ENCODE peak calls at places on chromosome 20, in seven cellular contexts. One of them, this sample, is unnamed. For H3K27me3, the result is how much of the 10 kb centered on the place peaks cover.

GRCh38 chr20:50980851-50981713 is 22.5 kb downstream of the MOCS3 start:
- DNase-seq in kidney epithelial cell: no peak
- DNase-seq in Caco-2: peak
- DNase-seq in pancreas: no peak
- DNase-seq in lung: peak
- DNase-seq in brain microvascular endothelial cell: peak
- DNase-seq in fibroblast of lung: peak
- DNase-seq in this sample: peak

GRCh38 chr20:50038574-50038991 is 55.8 kb downstream of the SNAI1 start:
- DNase-seq in lung: no peak
- DNase-seq in fibroblast of lung: no peak
- DNase-seq in Caco-2: peak
- DNase-seq in brain microvascular endothelial cell: no peak
- DNase-seq in kidney epithelial cell: no peak
- DNase-seq in pancreas: no peak
- DNase-seq in this sample: no peak

GRCh38 chr20:52234302-52235045 is 42.9 kb upstream of the ZFP64 start:
- DNase-seq in fibroblast of lung: no peak
- DNase-seq in pancreas: no peak
- DNase-seq in kidney epithelial cell: no peak
- DNase-seq in Caco-2: no peak
- DNase-seq in brain microvascular endothelial cell: no peak
- DNase-seq in lung: no peak
- DNase-seq in this sample: no peak

GRCh38 chr20:48941467-48941866 is 20.0 kb downstream of the ARFGEF2 start:
- DNase-seq in pancreas: no peak
- DNase-seq in brain microvascular endothelial cell: no peak
- DNase-seq in lung: no peak
- DNase-seq in Caco-2: no peak
- DNase-seq in kidney epithelial cell: no peak
- DNase-seq in fibroblast of lung: no peak
- DNase-seq in this sample: no peak

GRCh38 chr20:50624351-50625016 is 66.9 kb downstream of the RIPOR3 start:
- DNase-seq in lung: peak
- DNase-seq in fibroblast of lung: no peak
- DNase-seq in Caco-2: no peak
- DNase-seq in kidney epithelial cell: peak
- DNase-seq in pancreas: peak
- DNase-seq in brain microvascular endothelial cell: no peak
- DNase-seq in this sample: no peak

GRCh38 chr20:16412896-16413295 is 160.4 kb downstream of the KIF16B start:
- DNase-seq in brain microvascular endothelial cell: no peak
- DNase-seq in pancreas: no peak
- DNase-seq in kidney epithelial cell: no peak
- DNase-seq in Caco-2: no peak
- DNase-seq in fibroblast of lung: no peak
- DNase-seq in lung: no peak
- DNase-seq in this sample: no peak

GRCh38 chr20:50561379-50562078 is 51.3 kb downstream of the PTPN1 start:
- DNase-seq in fibroblast of lung: peak
- DNase-seq in brain microvascular endothelial cell: peak
- DNase-seq in pancreas: no peak
- DNase-seq in Caco-2: no peak
- DNase-seq in kidney epithelial cell: peak
- DNase-seq in lung: no peak
- DNase-seq in this sample: peak

GRCh38 chr20:47150403-47151152 is 205.9 kb downstream of the ZMYND8 start:
- DNase-seq in lung: peak
- DNase-seq in brain microvascular endothelial cell: peak
- DNase-seq in Caco-2: peak
- DNase-seq in fibroblast of lung: peak
- DNase-seq in kidney epithelial cell: no peak
- DNase-seq in pancreas: no peak
- DNase-seq in this sample: peak

GRCh38 chr20:46065006-46065405 is 24.8 kb downstream of the NCOA5 start:
- DNase-seq in fibroblast of lung: no peak
- DNase-seq in Caco-2: no peak
- DNase-seq in kidney epithelial cell: no peak
- DNase-seq in brain microvascular endothelial cell: no peak
- DNase-seq in pancreas: no peak
- DNase-seq in lung: peak
- DNase-seq in this sample: no peak

GRCh38 chr20:7806831-7807230 is 133.4 kb downstream of the HAO1 start:
- DNase-seq in kidney epithelial cell: no peak
- DNase-seq in lung: no peak
- DNase-seq in Caco-2: no peak
- DNase-seq in fibroblast of lung: peak
- DNase-seq in pancreas: no peak
- DNase-seq in brain microvascular endothelial cell: peak
- DNase-seq in this sample: no peak

GRCh38 chr20:49747707-49748524 is 34.2 kb upstream of the B4GALT5 start:
- DNase-seq in brain microvascular endothelial cell: peak
- DNase-seq in fibroblast of lung: peak
- DNase-seq in Caco-2: no peak
- DNase-seq in lung: peak
- DNase-seq in kidney epithelial cell: no peak
- DNase-seq in pancreas: peak
- DNase-seq in this sample: no peak

GRCh38 chr20:49825521-49826033 is 12.9 kb downstream of the SLC9A8 start:
- DNase-seq in pancreas: no peak
- DNase-seq in Caco-2: peak
- DNase-seq in brain microvascular endothelial cell: no peak
- DNase-seq in fibroblast of lung: no peak
- DNase-seq in kidney epithelial cell: no peak
- DNase-seq in lung: peak
- DNase-seq in this sample: no peak

GRCh38 chr20:35133006-35133405 is 14.1 kb downstream of the EDEM2 start:
- DNase-seq in kidney epithelial cell: no peak
- DNase-seq in brain microvascular endothelial cell: no peak
- DNase-seq in Caco-2: no peak
- DNase-seq in lung: no peak
- DNase-seq in fibroblast of lung: no peak
- DNase-seq in pancreas: no peak
- DNase-seq in this sample: no peak

GRCh38 chr20:23161968-23162696 is 76.0 kb upstream of the CD93 start:
- DNase-seq in kidney epithelial cell: peak
- DNase-seq in brain microvascular endothelial cell: peak
- DNase-seq in pancreas: no peak
- DNase-seq in Caco-2: no peak
- DNase-seq in fibroblast of lung: peak
- DNase-seq in lung: peak
- DNase-seq in this sample: no peak

GRCh38 chr20:33914871-33915270 is 78.8 kb upstream of the RALY start:
- DNase-seq in lung: no peak
- DNase-seq in brain microvascular endothelial cell: peak
- DNase-seq in kidney epithelial cell: peak
- DNase-seq in Caco-2: no peak
- DNase-seq in fibroblast of lung: peak
- DNase-seq in pancreas: no peak
- DNase-seq in this sample: no peak

GRCh38 chr20:50475879-50476292 is 34.3 kb upstream of the PTPN1 start:
- DNase-seq in fibroblast of lung: peak
- DNase-seq in Caco-2: no peak
- DNase-seq in kidney epithelial cell: peak
- DNase-seq in pancreas: no peak
- DNase-seq in brain microvascular endothelial cell: peak
- DNase-seq in lung: no peak
- DNase-seq in this sample: peak

GRCh38 chr20:47487175-47487917 is 14.3 kb upstream of the NCOA3 start:
- DNase-seq in kidney epithelial cell: no peak
- DNase-seq in pancreas: no peak
- DNase-seq in lung: no peak
- DNase-seq in brain microvascular endothelial cell: peak
- DNase-seq in fibroblast of lung: peak
- DNase-seq in Caco-2: no peak
- DNase-seq in this sample: no peak

GRCh38 chr20:33410081-33410742 is 8.9 kb upstream of the CDK5RAP1 start:
- DNase-seq in brain microvascular endothelial cell: no peak
- DNase-seq in kidney epithelial cell: no peak
- DNase-seq in fibroblast of lung: no peak
- DNase-seq in pancreas: peak
- DNase-seq in lung: no peak
- DNase-seq in Caco-2: no peak
- DNase-seq in this sample: no peak

GRCh38 chr20:53021934-53022333 is 49.8 kb downstream of the TSHZ2 start:
- DNase-seq in lung: no peak
- DNase-seq in brain microvascular endothelial cell: no peak
- DNase-seq in Caco-2: no peak
- DNase-seq in pancreas: no peak
- DNase-seq in fibroblast of lung: peak
- DNase-seq in kidney epithelial cell: no peak
- DNase-seq in this sample: no peak

GRCh38 chr20:33635341-33635740 is 26.8 kb upstream of the C20orf144 start:
- DNase-seq in lung: no peak
- DNase-seq in kidney epithelial cell: no peak
- DNase-seq in Caco-2: no peak
- DNase-seq in brain microvascular endothelial cell: no peak
- DNase-seq in pancreas: no peak
- DNase-seq in fibroblast of lung: no peak
- DNase-seq in this sample: peak

GRCh38 chr20:50348118-50348517 is 157.5 kb downstream of the CEBPB start:
- DNase-seq in fibroblast of lung: peak
- DNase-seq in kidney epithelial cell: no peak
- DNase-seq in Caco-2: no peak
- DNase-seq in pancreas: no peak
- DNase-seq in lung: no peak
- DNase-seq in brain microvascular endothelial cell: no peak
- DNase-seq in this sample: no peak

GRCh38 chr20:1900321-1900791 is 5.1 kb downstream of the SIRPA start:
- DNase-seq in pancreas: peak
- DNase-seq in fibroblast of lung: peak
- DNase-seq in Caco-2: peak
- DNase-seq in lung: no peak
- DNase-seq in kidney epithelial cell: peak
- DNase-seq in brain microvascular endothelial cell: peak
- DNase-seq in this sample: peak

GRCh38 chr20:16732506-16733152 is 2.8 kb downstream of the SNRPB2 start:
- DNase-seq in fibroblast of lung: peak
- DNase-seq in kidney epithelial cell: no peak
- DNase-seq in brain microvascular endothelial cell: no peak
- DNase-seq in Caco-2: no peak
- DNase-seq in lung: no peak
- DNase-seq in pancreas: no peak
- DNase-seq in this sample: no peak

GRCh38 chr20:34997171-34997570 is 41.5 kb downstream of the MYH7B start:
- DNase-seq in Caco-2: no peak
- DNase-seq in kidney epithelial cell: no peak
- DNase-seq in pancreas: peak
- DNase-seq in brain microvascular endothelial cell: no peak
- DNase-seq in lung: no peak
- DNase-seq in fibroblast of lung: no peak
- DNase-seq in this sample: no peak

GRCh38 chr20:62698231-62698630 is 10.4 kb upstream of the NTSR1 start:
- DNase-seq in brain microvascular endothelial cell: no peak
- DNase-seq in Caco-2: no peak
- DNase-seq in lung: no peak
- DNase-seq in fibroblast of lung: no peak
- DNase-seq in kidney epithelial cell: no peak
- DNase-seq in pancreas: peak
- DNase-seq in this sample: no peak
- H3K27me3 ChIP-seq in brain microvascular endothelial cell: under half
- H3K27me3 ChIP-seq in Caco-2: under half
- H3K27me3 ChIP-seq in lung: under half
- H3K27me3 ChIP-seq in fibroblast of lung: under half
- H3K27me3 ChIP-seq in kidney epithelial cell: under half
- H3K27me3 ChIP-seq in pancreas: under half
- H3K27me3 ChIP-seq in this sample: under half

GRCh38 chr20:10216146-10216741 is 2.4 kb upstream of the SNAP25 start:
- DNase-seq in fibroblast of lung: peak
- DNase-seq in pancreas: no peak
- DNase-seq in Caco-2: no peak
- DNase-seq in lung: no peak
- DNase-seq in kidney epithelial cell: peak
- DNase-seq in brain microvascular endothelial cell: no peak
- DNase-seq in this sample: no peak
- H3K27me3 ChIP-seq in fibroblast of lung: under half
- H3K27me3 ChIP-seq in pancreas: under half
- H3K27me3 ChIP-seq in Caco-2: under half
- H3K27me3 ChIP-seq in lung: under half
- H3K27me3 ChIP-seq in kidney epithelial cell: under half
- H3K27me3 ChIP-seq in brain microvascular endothelial cell: under half
- H3K27me3 ChIP-seq in this sample: under half

DNA sequence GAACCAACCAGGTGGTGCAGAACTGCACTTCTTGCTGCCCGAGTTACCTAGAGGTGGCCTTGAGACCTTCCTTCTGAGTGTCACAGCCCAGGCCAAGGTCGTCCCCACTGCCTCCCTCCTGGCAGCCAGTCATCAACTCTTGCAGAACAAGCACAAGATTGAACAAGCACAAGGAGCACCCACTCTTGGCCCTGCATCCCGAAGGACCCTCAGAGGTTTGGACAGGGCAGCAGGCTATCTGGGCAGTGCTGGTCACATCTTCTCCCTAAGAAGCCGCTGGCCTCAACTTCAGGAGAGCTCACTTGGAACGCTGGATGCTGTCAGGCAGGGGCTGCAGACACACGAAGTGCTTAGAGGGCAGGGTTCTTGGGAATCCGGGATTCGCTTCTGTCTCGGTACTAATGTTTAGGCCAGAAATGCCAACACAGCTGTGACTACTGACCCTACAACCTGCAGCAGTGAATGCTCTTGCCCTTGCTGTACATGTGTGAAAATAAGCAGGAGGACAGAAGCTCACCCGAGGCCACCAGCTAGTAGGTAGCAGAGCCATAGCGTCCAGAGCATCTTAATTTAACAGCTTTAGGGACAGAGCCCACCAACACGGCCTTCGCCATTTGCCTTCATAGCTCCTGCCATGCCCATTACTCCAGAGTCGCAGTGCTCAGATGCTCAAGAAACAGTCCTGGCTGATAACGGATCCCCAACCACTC is 4.0 kb upstream of the ACSS1 start:
- DNase-seq in brain microvascular endothelial cell: no peak
- DNase-seq in lung: no peak
- DNase-seq in Caco-2: no peak
- DNase-seq in fibroblast of lung: no peak
- DNase-seq in kidney epithelial cell: no peak
- DNase-seq in pancreas: peak
- DNase-seq in this sample: no peak
- H3K27me3 ChIP-seq in brain microvascular endothelial cell: under half
- H3K27me3 ChIP-seq in lung: under half
- H3K27me3 ChIP-seq in Caco-2: under half
- H3K27me3 ChIP-seq in fibroblast of lung: under half
- H3K27me3 ChIP-seq in kidney epithelial cell: under half
- H3K27me3 ChIP-seq in pancreas: under half
- H3K27me3 ChIP-seq in this sample: under half

DNA sequence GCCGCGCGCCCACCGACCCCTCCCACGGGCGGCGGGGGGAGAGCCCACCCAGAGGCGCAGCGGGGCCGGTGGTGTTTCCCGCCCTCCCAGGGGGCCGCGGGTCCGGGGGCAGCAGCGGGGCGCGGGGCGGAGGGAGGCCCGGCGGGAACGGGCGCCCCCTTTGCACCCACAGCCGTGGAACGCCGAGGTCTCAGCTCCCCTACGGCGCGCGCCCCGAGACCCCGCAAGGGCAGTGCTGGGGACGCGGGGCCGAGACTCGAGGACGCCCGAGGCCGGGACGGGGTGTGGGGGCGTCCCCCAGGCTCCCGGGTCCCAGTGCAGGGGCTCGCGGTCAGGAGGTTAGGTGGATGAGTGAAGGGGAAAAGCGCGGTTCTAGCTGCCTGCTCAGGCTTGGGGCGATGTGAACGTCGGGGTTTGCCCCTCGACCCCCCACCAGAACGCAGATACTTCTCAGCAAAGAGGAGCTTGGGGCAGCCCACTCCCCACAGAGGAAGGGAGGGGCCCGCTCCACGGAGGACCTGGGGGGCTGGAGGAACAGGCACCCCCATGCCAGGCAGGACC is 65.5 kb upstream of the BHLHE23 start:
- DNase-seq in kidney epithelial cell: no peak
- DNase-seq in lung: no peak
- DNase-seq in pancreas: peak
- DNase-seq in fibroblast of lung: no peak
- DNase-seq in Caco-2: no peak
- DNase-seq in brain microvascular endothelial cell: no peak
- DNase-seq in this sample: no peak
- H3K27me3 ChIP-seq in kidney epithelial cell: under half
- H3K27me3 ChIP-seq in lung: under half
- H3K27me3 ChIP-seq in pancreas: under half
- H3K27me3 ChIP-seq in fibroblast of lung: under half
- H3K27me3 ChIP-seq in Caco-2: under half
- H3K27me3 ChIP-seq in brain microvascular endothelial cell: under half
- H3K27me3 ChIP-seq in this sample: under half

This sample was measured in HAP-1.